ENCODE peak calls at places on chromosome 6, in five cellular contexts. I, U, X, B and V are unnamed samples.

GRCh38 chr6:44186691-44187025 is 28.0 kb downstream of the CAPN11 start:
- DNase-seq in X (no peak), B (no peak), U (no peak), I (no peak), V (no peak)

GRCh38 chr6:71588490-71588889 is 297.9 kb upstream of the RIMS1 start:
- DNase-seq in I (no peak), B (no peak), X (no peak), U (no peak), V (no peak)

GRCh38 chr6:122657601-122658000 is 47.4 kb downstream of the PKIB start:
- DNase-seq in U (no peak), B (no peak), I (no peak), X (no peak), V (no peak)

GRCh38 chr6:5331860-5332442 is 70.6 kb downstream of the FARS2 start:
- DNase-seq in U (no peak), X (no peak), I (no peak), B (no peak), V (no peak)

GRCh38 chr6:147699637-147700036 is 191.1 kb downstream of the SAMD5 start:
- DNase-seq in X (no peak), U (peak), I (peak), B (no peak), V (no peak)

GRCh38 chr6:113875470-113875869 is 18.3 kb downstream of the MARCKS start:
- DNase-seq in I (no peak), U (no peak), B (no peak), X (no peak), V (no peak)

GRCh38 chr6:75402296-75402695 is 91.3 kb downstream of the FILIP1 start:
- DNase-seq in U (peak), I (no peak), X (no peak), B (no peak), V (no peak)

GRCh38 chr6:36612101-36612625 is 18.0 kb downstream of the SRSF3 start:
- DNase-seq in I (no peak), X (no peak), B (no peak), U (no peak), V (no peak)

GRCh38 chr6:46749731-46750130 is 3.0 kb downstream of the ANKRD66 start:
- DNase-seq in B (no peak), X (no peak), I (no peak), U (no peak), V (no peak)

GRCh38 chr6:37495199-37495913 is 4.3 kb downstream of the CCDC167 start:
- DNase-seq in I (no peak), U (no peak), X (no peak), B (no peak), V (peak)